ENCODE peak calls at places on chromosomes 11 and 22, in four cellular contexts. P is KG1, Q is MV-4-11, L is NCI-H1092 treated with DMSO at 0.1 percent for 48 hours. V is an unnamed sample.

GRCh38 chr11:112334381-112334780 is 73.7 kb upstream of the PLET1 start:
- DNase-seq in P (no peak), Q (no peak), L (no peak), V (no peak)

GRCh38 chr22:43476341-43476740 is 64.5 kb downstream of the MPPED1 start:
- DNase-seq in Q (peak), P (no peak), L (peak), V (no peak)

GRCh38 chr11:99773646-99774045 is 752.9 kb downstream of the CNTN5 start:
- DNase-seq in P (no peak), L (no peak), Q (no peak), V (peak)

GRCh38 chr11:4982678-4983077 is 12.0 kb upstream of the OR51L1 start:
- DNase-seq in P (no peak), Q (no peak), L (no peak), V (no peak)

GRCh38 chr11:34250732-34251639 is 106.8 kb downstream of the ABTB2 start:
- DNase-seq in L (no peak), Q (peak), P (peak), V (no peak)

GRCh38 chr11:110199184-110199981 is 97.0 kb downstream of the RDX start:
- DNase-seq in P (no peak), Q (peak), L (no peak), V (no peak)

GRCh38 chr22:17307566-17307965 is 61.7 kb upstream of the CECR2 start:
- DNase-seq in P (no peak), L (no peak), Q (no peak), V (no peak)

GRCh38 chr22:20178922-20179227 is 28.0 kb upstream of the CCDC188 start:
- DNase-seq in Q (no peak), P (no peak), L (no peak), V (no peak)

GRCh38 chr11:67464411-67465189 is 4.5 kb downstream of the TMEM134 start:
- DNase-seq in P (peak), Q (peak), L (peak), V (peak)

V was measured in fibroblast of the conjunctiva.